ENCODE peak calls at places on chromosomes 6 and 20, in seven cellular contexts. One of them, this sample, is unnamed.

GRCh38 chr6:34953084-34954025 is 64.3 kb downstream of the ANKS1A start:
- DNase-seq in hepatocyte: peak; percentile 67
- DNase-seq in NCI-H1694: no peak
- DNase-seq in stimulated activated CD8-positive, alpha-beta memory T cell treated with anti-CD3 and anti-CD28 coated beads, Interleukin-2, amount 100 ng/mL, for 1 hour: no peak
- DNase-seq in adrenal gland: no peak
- DNase-seq in C1 segment of cervical spinal cord: no peak
- DNase-seq in K562: no peak
- DNase-seq in this sample: peak; percentile 26

GRCh38 chr6:13355043-13355945 is 27.0 kb upstream of the TBC1D7 start:
- DNase-seq in hepatocyte: peak; percentile 54
- DNase-seq in NCI-H1694: no peak
- DNase-seq in stimulated activated CD8-positive, alpha-beta memory T cell treated with anti-CD3 and anti-CD28 coated beads, Interleukin-2, amount 100 ng/mL, for 1 hour: no peak
- DNase-seq in adrenal gland: no peak
- DNase-seq in C1 segment of cervical spinal cord: no peak
- DNase-seq in K562: peak; percentile 83
- DNase-seq in this sample: peak; percentile 88

GRCh38 chr20:36472656-36473071 is 68.7 kb upstream of the MYL9 start:
- DNase-seq in hepatocyte: peak; percentile 75
- DNase-seq in NCI-H1694: no peak
- DNase-seq in stimulated activated CD8-positive, alpha-beta memory T cell treated with anti-CD3 and anti-CD28 coated beads, Interleukin-2, amount 100 ng/mL, for 1 hour: no peak
- DNase-seq in adrenal gland: peak; percentile 55
- DNase-seq in C1 segment of cervical spinal cord: no peak
- DNase-seq in K562: peak; percentile 65
- DNase-seq in this sample: peak; percentile 62

GRCh38 chr6:157282279-157282678 is 41.0 kb downstream of the TMEM242 start:
- DNase-seq in hepatocyte: no peak
- DNase-seq in NCI-H1694: no peak
- DNase-seq in stimulated activated CD8-positive, alpha-beta memory T cell treated with anti-CD3 and anti-CD28 coated beads, Interleukin-2, amount 100 ng/mL, for 1 hour: no peak
- DNase-seq in adrenal gland: no peak
- DNase-seq in C1 segment of cervical spinal cord: no peak
- DNase-seq in K562: no peak
- DNase-seq in this sample: no peak

GRCh38 chr6:33592595-33593413 is 12.7 kb upstream of the BAK1 start:
- DNase-seq in hepatocyte: peak; percentile 71
- DNase-seq in NCI-H1694: no peak
- DNase-seq in stimulated activated CD8-positive, alpha-beta memory T cell treated with anti-CD3 and anti-CD28 coated beads, Interleukin-2, amount 100 ng/mL, for 1 hour: peak; percentile 14
- DNase-seq in adrenal gland: no peak
- DNase-seq in C1 segment of cervical spinal cord: no peak
- DNase-seq in K562: no peak
- DNase-seq in this sample: no peak

GRCh38 chr6:131381694-131382093 is 191.3 kb upstream of the ARG1 start:
- DNase-seq in hepatocyte: no peak
- DNase-seq in NCI-H1694: no peak
- DNase-seq in stimulated activated CD8-positive, alpha-beta memory T cell treated with anti-CD3 and anti-CD28 coated beads, Interleukin-2, amount 100 ng/mL, for 1 hour: no peak
- DNase-seq in adrenal gland: no peak
- DNase-seq in C1 segment of cervical spinal cord: no peak
- DNase-seq in K562: no peak
- DNase-seq in this sample: peak; percentile 9

GRCh38 chr6:25083784-25084507 is 148.2 kb upstream of the RIPOR2 start:
- DNase-seq in hepatocyte: peak; percentile 42
- DNase-seq in NCI-H1694: no peak
- DNase-seq in stimulated activated CD8-positive, alpha-beta memory T cell treated with anti-CD3 and anti-CD28 coated beads, Interleukin-2, amount 100 ng/mL, for 1 hour: no peak
- DNase-seq in adrenal gland: no peak
- DNase-seq in C1 segment of cervical spinal cord: no peak
- DNase-seq in K562: no peak
- DNase-seq in this sample: no peak

GRCh38 chr6:149717255-149717587 is 680 bp downstream of the LATS1 start:
- DNase-seq in hepatocyte: no peak
- DNase-seq in NCI-H1694: no peak
- DNase-seq in stimulated activated CD8-positive, alpha-beta memory T cell treated with anti-CD3 and anti-CD28 coated beads, Interleukin-2, amount 100 ng/mL, for 1 hour: no peak
- DNase-seq in adrenal gland: no peak
- DNase-seq in C1 segment of cervical spinal cord: no peak
- DNase-seq in K562: no peak
- DNase-seq in this sample: no peak

GRCh38 chr20:47677314-47678129 is 107.8 kb downstream of the SULF2 start:
- DNase-seq in hepatocyte: peak; percentile 83
- DNase-seq in NCI-H1694: no peak
- DNase-seq in stimulated activated CD8-positive, alpha-beta memory T cell treated with anti-CD3 and anti-CD28 coated beads, Interleukin-2, amount 100 ng/mL, for 1 hour: no peak
- DNase-seq in adrenal gland: no peak
- DNase-seq in C1 segment of cervical spinal cord: no peak
- DNase-seq in K562: peak; percentile 69
- DNase-seq in this sample: peak; percentile 32

GRCh38 chr20:33568378-33569289 is 78.7 kb downstream of the CBFA2T2 start:
- DNase-seq in hepatocyte: peak; percentile 47
- DNase-seq in NCI-H1694: peak; percentile 91
- DNase-seq in stimulated activated CD8-positive, alpha-beta memory T cell treated with anti-CD3 and anti-CD28 coated beads, Interleukin-2, amount 100 ng/mL, for 1 hour: no peak
- DNase-seq in adrenal gland: no peak
- DNase-seq in C1 segment of cervical spinal cord: peak; percentile 49
- DNase-seq in K562: no peak
- DNase-seq in this sample: no peak

GRCh38 chr20:29408034-29408695 is 1849.3 kb upstream of the DEFB115 start:
- DNase-seq in hepatocyte: peak; percentile 11
- DNase-seq in NCI-H1694: no peak
- DNase-seq in stimulated activated CD8-positive, alpha-beta memory T cell treated with anti-CD3 and anti-CD28 coated beads, Interleukin-2, amount 100 ng/mL, for 1 hour: no peak
- DNase-seq in adrenal gland: no peak
- DNase-seq in C1 segment of cervical spinal cord: no peak
- DNase-seq in K562: no peak
- DNase-seq in this sample: no peak